ENCODE peak calls at places on chromosomes 4 and X, in eight cellular contexts. I is CD8-positive, alpha-beta memory T cell; R is heart right ventricle; H is left lung; E is adipocyte; P is dorsolateral prefrontal cortex; Q is body of pancreas; V is naive thymus-derived CD4-positive, alpha-beta T cell. C is an unnamed sample.

GRCh38 chr4:147480891-147481576 is at the start of gene EDNRA:
- DNase-seq in I (no peak), R (peak), H (peak), E (peak), P (no peak), Q (peak), V (no peak), C (no peak)

GRCh38 chrX:47158131-47158530 is 13.1 kb downstream of the RBM10 start:
- DNase-seq in I (no peak), R (no peak), H (no peak), E (no peak), P (no peak), Q (no peak), V (no peak), C (no peak)

GRCh38 chrX:39592776-39593175 is 505.0 kb downstream of the BCOR start:
- DNase-seq in I (no peak), R (peak), H (no peak), E (peak), P (no peak), Q (no peak), V (no peak), C (no peak)

GRCh38 chr4:109722357-109722756 is 7.5 kb downstream of the PLA2G12A start:
- DNase-seq in I (no peak), R (no peak), H (no peak), E (no peak), P (no peak), Q (no peak), V (no peak), C (no peak)

GRCh38 chr4:186657766-186658165 is 65.9 kb downstream of the FAT1 start:
- DNase-seq in I (no peak), R (no peak), H (no peak), E (no peak), P (peak), Q (no peak), V (no peak), C (no peak)

GRCh38 chr4:10347281-10347795 is 109.9 kb downstream of the ZNF518B start:
- DNase-seq in I (no peak), R (no peak), H (no peak), E (no peak), P (no peak), Q (no peak), V (no peak), C (no peak)

GRCh38 chrX:10190367-10190766 is 33.6 kb downstream of the CLCN4 start:
- DNase-seq in I (no peak), R (peak), H (no peak), E (peak), P (peak), Q (peak), V (no peak), C (peak)

GRCh38 chr4:181860668-181861067 is 382.5 kb upstream of the TENM3 start:
- DNase-seq in I (no peak), R (no peak), H (no peak), E (peak), P (no peak), Q (no peak), V (no peak), C (no peak)

GRCh38 chrX:103415528-103415927 is 39.2 kb downstream of the BEX3 start:
- DNase-seq in I (no peak), R (no peak), H (no peak), E (no peak), P (no peak), Q (no peak), V (no peak), C (no peak)

GRCh38 chr4:4842476-4843441 is 16.7 kb upstream of the MSX1 start:
- DNase-seq in I (no peak), R (no peak), H (no peak), E (no peak), P (no peak), Q (no peak), V (no peak), C (no peak)

GRCh38 chrX:33434256-33435092 is 223.1 kb upstream of the DMD start:
- DNase-seq in I (no peak), R (peak), H (no peak), E (peak), P (peak), Q (peak), V (peak), C (peak)
- H3K4me3 ChIP-seq in I (no peak), R (no peak), H (no peak), E (no peak), P (no peak), Q (no peak), V (no peak), C (no peak)

DNA sequence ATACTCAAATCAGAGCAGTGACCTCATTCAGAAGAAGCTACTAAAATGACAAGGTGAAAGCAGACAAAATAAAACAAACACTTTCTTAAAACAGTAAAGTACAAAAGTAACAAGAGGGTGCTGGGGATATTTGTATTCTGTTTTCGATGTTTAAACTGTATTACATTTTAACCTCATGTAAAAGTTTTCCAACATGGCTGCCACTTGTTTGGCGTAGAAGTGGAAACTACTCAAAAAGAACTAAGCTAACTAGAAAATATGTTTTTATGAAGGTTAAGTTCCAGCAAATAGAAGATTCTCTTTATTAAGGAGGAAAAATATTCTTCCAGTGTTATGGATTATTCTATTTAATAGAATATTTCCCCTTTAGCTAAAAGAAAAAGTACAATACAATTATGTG is 155.0 kb downstream of the FBXW7 start:
- DNase-seq in I (no peak), R (no peak), H (no peak), E (no peak), P (no peak), Q (no peak), V (no peak), C (no peak)
- H3K4me3 ChIP-seq in I (no peak), R (peak), H (no peak), E (no peak), P (no peak), Q (peak), V (no peak), C (no peak)

GRCh38 chr4:139665690-139666529 is at the start of gene MGST2:
- DNase-seq in I (no peak), R (peak), H (peak), E (peak), P (peak), Q (peak), V (no peak), C (peak)
- H3K4me3 ChIP-seq in I (peak), R (peak), H (peak), E (peak), P (peak), Q (peak), V (peak), C (peak)

DNA sequence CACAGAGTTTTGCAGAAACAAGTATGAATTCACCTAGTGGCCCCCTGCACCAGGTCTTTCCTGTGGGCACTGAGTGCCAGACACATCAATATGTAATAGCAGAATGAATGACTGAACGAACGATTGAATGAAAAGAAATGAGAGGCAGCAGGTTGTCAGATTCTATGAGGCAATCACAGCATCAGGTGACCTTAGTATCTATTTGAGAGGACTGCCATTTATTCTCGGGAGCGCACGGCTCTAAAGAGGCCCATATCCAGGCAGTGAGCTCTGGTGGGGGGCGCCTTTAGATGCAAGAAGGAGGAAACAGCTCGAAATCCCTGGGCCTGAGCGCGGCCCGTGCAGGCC is 529 bp upstream of the SLC25A4 start:
- DNase-seq in I (no peak), R (no peak), H (no peak), E (no peak), P (no peak), Q (no peak), V (no peak), C (no peak)
- H3K4me3 ChIP-seq in I (peak), R (peak), H (peak), E (peak), P (peak), Q (peak), V (peak), C (peak)

DNA sequence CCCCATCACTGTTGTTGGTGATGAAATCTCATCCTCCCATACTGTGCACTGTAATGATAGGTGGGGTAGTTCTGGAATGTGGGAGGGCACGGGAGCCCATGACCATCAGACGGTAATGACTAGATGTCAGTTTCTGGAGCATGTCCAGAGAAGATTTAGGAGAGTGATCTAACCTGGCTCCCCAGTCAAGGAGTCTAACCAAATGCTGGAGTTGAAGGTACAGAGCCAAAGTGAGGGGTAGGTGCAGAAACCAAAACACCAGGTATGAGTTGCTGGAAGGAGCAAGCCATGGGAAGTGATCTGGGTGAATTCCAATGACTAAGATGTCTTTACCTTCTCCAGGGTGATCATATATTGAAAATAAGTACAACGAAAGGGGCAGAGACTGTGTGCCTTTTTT is 296.9 kb downstream of the INPP4B start:
- DNase-seq in I (no peak), R (no peak), H (no peak), E (no peak), P (no peak), Q (no peak), V (no peak), C (no peak)
- H3K4me3 ChIP-seq in I (no peak), R (no peak), H (no peak), E (no peak), P (no peak), Q (no peak), V (no peak), C (no peak)

DNA sequence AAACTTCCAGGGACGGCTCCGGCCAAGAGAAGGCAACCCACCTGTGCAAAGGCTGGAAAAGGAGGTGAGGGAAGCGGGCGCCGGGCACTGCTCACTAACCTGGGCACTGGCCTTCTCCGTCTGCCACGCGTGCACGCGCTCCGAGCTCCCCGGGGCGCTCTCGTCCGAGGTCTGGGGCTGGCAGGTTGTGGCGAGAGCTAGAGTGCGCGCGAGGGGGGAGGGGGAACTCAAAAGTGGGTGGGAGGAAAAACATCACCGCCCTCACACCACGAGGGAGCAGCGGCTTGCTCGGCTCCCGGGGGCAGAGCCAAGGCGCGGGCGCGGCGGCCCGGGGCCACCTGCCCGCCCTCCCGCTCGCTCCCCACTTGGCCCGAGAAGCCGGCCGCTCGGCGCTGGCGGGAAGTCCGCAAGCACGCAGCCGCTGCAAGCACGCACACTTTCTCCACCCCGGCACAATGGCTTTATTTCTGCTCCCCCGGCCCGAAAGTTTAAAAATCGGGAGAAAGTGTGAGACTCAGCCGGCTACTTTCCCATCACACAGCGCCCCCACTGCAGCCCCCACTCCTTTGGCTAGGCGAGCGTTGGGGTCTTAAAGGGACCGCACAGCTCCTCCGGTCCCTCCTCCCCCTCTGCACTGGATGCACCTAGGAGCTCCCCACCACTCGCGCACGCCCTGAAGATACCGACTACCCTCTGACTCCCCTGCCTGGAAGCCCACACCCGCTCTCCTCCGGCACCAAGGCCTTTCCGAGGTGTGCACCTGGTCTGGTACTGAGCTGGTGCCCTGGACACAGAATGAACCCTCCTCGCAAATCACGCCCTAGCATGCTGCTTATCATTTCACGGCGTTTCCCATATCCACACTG is at the start of gene CHRDL1:
- DNase-seq in I (no peak), R (no peak), H (peak), E (peak), P (no peak), Q (peak), V (no peak), C (no peak)
- H3K4me3 ChIP-seq in I (no peak), R (peak), H (peak), E (peak), P (peak), Q (peak), V (no peak), C (no peak)